ENCODE peak calls at places on chromosomes 11 and 22, in seven cellular contexts. L is HFFc6, Q is colonic mucosa, B is omental fat pad, Z is cardiac fibroblast, I is heart left ventricle, O is transverse colon. S is an unnamed sample.

GRCh38 chr22:46972901-46973831 is 210.7 kb downstream of the TBC1D22A start:
- DNase-seq in L (no peak), Q (no peak), B (no peak), Z (no peak), I (no peak), O (no peak), S (no peak)

GRCh38 chr11:118145285-118146227 is 7.1 kb downstream of the SCN4B start:
- DNase-seq in L (peak; percentile 45), Q (peak; percentile 97), B (peak; percentile 85), Z (peak; percentile 63), I (peak; percentile 83), O (peak; percentile 96), S (peak; percentile 94)

GRCh38 chr11:112277937-112278336 is 17.3 kb upstream of the PLET1 start:
- DNase-seq in L (peak; percentile 46), Q (no peak), B (no peak), Z (peak; percentile 18), I (no peak), O (no peak), S (no peak)

GRCh38 chr11:32713496-32713895 is 81.0 kb downstream of the CCDC73 start:
- DNase-seq in L (no peak), Q (no peak), B (no peak), Z (peak; percentile 16), I (no peak), O (no peak), S (no peak)

GRCh38 chr11:79626135-79626748 is 185.4 kb upstream of the TENM4 start:
- DNase-seq in L (peak; percentile 41), Q (no peak), B (no peak), Z (no peak), I (no peak), O (no peak), S (no peak)

GRCh38 chr22:23684051-23684450 is 6.8 kb upstream of the RGL4 start:
- DNase-seq in L (no peak), Q (no peak), B (no peak), Z (no peak), I (no peak), O (no peak), S (no peak)

GRCh38 chr11:76270387-76270786 is 64.1 kb upstream of the WNT11 start:
- DNase-seq in L (no peak), Q (peak; percentile 25), B (no peak), Z (peak; percentile 62), I (no peak), O (no peak), S (no peak)

GRCh38 chr11:111512296-111513239 is at the start of gene BTG4:
- DNase-seq in L (no peak), Q (no peak), B (no peak), Z (peak; percentile 13), I (no peak), O (peak; percentile 8), S (no peak)

GRCh38 chr11:76590631-76590950 is 80.0 kb downstream of the LRRC32 start:
- DNase-seq in L (no peak), Q (no peak), B (no peak), Z (no peak), I (no peak), O (no peak), S (peak; percentile 59)

GRCh38 chr11:59503276-59503675 is at the start of gene OR4D11:
- DNase-seq in L (no peak), Q (no peak), B (no peak), Z (no peak), I (no peak), O (no peak), S (no peak)

GRCh38 chr11:108203075-108203474 is 19.4 kb downstream of the NPAT start:
- DNase-seq in L (no peak), Q (no peak), B (no peak), Z (no peak), I (no peak), O (no peak), S (no peak)
- TF ChIP-seq CTCF in L (no peak), Q (no peak), B (no peak), Z (no peak), I (no peak), O (no peak), S (no peak)

GRCh38 chr11:119773016-119773415 is 44.0 kb upstream of the NECTIN1 start:
- DNase-seq in L (no peak), Q (no peak), B (no peak), Z (no peak), I (no peak), O (no peak), S (no peak)
- TF ChIP-seq CTCF in L (no peak), Q (no peak), B (no peak), Z (no peak), I (no peak), O (no peak), S (no peak)

GRCh38 chr11:63766501-63767270 is 1.9 kb downstream of the ZFTA start:
- DNase-seq in L (no peak), Q (peak; percentile 47), B (no peak), Z (no peak), I (peak; percentile 11), O (no peak), S (no peak)

GRCh38 chr11:63767415-63768231 is 952 bp downstream of the ZFTA start:
- DNase-seq in L (peak; percentile 51), Q (peak; percentile 73), B (no peak), Z (peak; percentile 90), I (peak; percentile 78), O (peak; percentile 53), S (no peak)

GRCh38 chr11:63769044-63769718 is 606 bp upstream of the ZFTA start:
- DNase-seq in L (no peak), Q (peak; percentile 32), B (no peak), Z (peak; percentile 40), I (peak; percentile 42), O (peak; percentile 43), S (peak; percentile 72)

GRCh38 chr11:63769719-63770443 is 1.3 kb upstream of the ZFTA start:
- DNase-seq in L (no peak), Q (no peak), B (no peak), Z (no peak), I (peak; percentile 15), O (no peak), S (no peak)

GRCh38 chr11:63768232-63769043 is at the start of gene ZFTA:
- DNase-seq in L (peak; percentile 41), Q (peak; percentile 71), B (no peak), Z (peak; percentile 70), I (peak; percentile 72), O (peak; percentile 75), S (peak; percentile 87)
- TF ChIP-seq CTCF in L (peak; percentile 76), Q (no peak), B (peak; percentile 13), Z (peak; percentile 24), I (peak; percentile 73), O (no peak), S (peak; percentile 84)

DNA sequence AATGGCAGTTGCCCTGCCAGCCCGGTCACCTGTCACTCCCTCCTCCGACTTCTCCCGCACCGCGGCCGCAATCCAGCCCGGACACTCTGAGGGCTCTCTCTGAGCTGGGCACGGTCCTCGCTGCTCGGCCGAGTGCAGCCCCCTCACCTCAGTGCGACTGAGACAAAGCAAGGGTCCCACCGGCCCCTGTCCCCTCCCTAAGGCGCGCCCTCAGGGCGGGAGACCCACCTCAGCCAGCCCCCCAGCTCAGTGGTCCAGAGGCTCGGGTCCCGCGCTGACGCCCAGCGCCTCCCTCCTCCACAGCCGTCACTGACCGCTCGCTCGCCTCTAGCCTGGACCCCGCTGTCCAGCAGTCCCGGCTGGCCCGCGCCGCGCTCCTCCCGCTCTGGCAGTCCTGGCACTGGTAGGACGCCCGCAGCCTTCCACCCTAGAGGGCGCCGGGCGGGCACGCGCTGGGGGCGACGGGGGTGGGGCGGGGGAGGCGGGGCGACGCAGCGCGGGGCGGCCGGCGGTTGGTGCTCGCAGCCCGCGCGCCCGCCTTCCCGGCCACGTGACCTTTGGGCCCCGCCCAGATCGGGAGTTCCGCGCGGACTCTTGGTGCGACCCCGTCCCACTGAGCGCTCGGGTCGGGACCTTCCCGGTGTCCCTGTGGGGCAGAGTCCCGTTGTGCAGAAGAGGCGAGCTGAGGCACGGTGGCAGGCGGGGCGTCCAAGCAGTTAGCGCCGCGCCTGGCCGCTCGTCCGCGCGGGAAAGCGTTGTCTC is 7.9 kb upstream of the L3MBTL2 start:
- DNase-seq in L (peak; percentile 39), Q (peak; percentile 92), B (peak; percentile 57), Z (peak; percentile 50), I (peak; percentile 87), O (peak; percentile 88), S (peak; percentile 87)
- TF ChIP-seq CTCF in L (no peak), Q (no peak), B (no peak), Z (peak; percentile 14), I (no peak), O (no peak), S (no peak)

GRCh38 chr22:33577862-33578411 is 342.3 kb downstream of the LARGE1 start:
- DNase-seq in L (no peak), Q (no peak), B (no peak), Z (no peak), I (no peak), O (no peak), S (no peak)

GRCh38 chr22:33578752-33579151 is 341.5 kb downstream of the LARGE1 start:
- DNase-seq in L (no peak), Q (no peak), B (no peak), Z (no peak), I (no peak), O (no peak), S (no peak)

GRCh38 chr22:33582822-33583400 is 337.4 kb downstream of the LARGE1 start:
- DNase-seq in L (no peak), Q (no peak), B (no peak), Z (no peak), I (no peak), O (no peak), S (no peak)

GRCh38 chr22:33576205-33576604 is 344.1 kb downstream of the LARGE1 start:
- DNase-seq in L (no peak), Q (no peak), B (no peak), Z (no peak), I (no peak), O (no peak), S (no peak)

DNA sequence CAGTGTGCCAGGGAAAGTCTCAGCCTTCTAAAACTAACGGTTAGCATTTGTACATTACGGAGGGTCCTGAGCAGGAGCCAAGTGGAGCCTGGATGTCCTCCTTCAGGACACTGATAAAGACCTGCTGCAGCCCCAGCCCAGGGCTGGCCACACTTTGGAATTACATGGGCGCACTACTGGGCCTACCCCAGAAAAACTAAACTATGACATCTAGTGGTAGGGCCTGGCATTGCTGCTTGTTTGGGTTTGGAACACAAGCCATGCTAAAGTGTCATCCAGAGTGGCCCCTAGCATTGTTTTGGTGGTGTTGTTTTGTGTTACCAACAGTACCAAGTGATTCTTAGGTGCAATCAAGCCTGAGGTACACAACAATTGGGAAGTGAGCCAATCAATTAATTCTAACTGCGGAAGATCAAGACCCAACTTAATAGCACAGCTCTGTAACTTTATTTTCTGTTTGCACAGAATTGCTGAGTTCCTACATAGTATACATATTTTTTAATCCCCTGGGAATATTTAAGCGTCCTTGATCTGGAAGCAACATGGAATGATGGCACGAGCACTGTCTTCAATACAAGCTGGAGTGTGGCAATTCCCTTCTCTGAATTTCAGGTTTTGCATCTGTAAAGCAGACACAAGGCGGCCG is 340.7 kb downstream of the LARGE1 start:
- DNase-seq in L (peak; percentile 29), Q (peak; percentile 81), B (peak; percentile 25), Z (peak; percentile 50), I (peak; percentile 69), O (peak; percentile 69), S (no peak)
- TF ChIP-seq CTCF in L (peak; percentile 82), Q (peak; percentile 72), B (no peak), Z (peak; percentile 96), I (peak; percentile 83), O (peak; percentile 86), S (peak; percentile 86)

GRCh38 chr22:27879923-27880322 is 39.1 kb downstream of the PITPNB start:
- DNase-seq in L (peak; percentile 55), Q (no peak), B (no peak), Z (peak; percentile 61), I (no peak), O (no peak), S (no peak)
- TF ChIP-seq CTCF in L (peak; percentile 82), Q (peak; percentile 42), B (no peak), Z (peak; percentile 73), I (peak; percentile 45), O (peak; percentile 57), S (peak; percentile 82)

S was measured in type B pancreatic cell.